ENCODE peak calls at places on chromosomes 13 and 19, in four cellular contexts. X is adrenal gland, U is K562, W is MCF 10A. F is an unnamed sample.

GRCh38 chr13:99989376-99990044 is 7.9 kb downstream of the ZIC2 start:
- DNase-seq in X (no peak), U (no peak), W (no peak), F (no peak)

GRCh38 chr13:90696254-90696653 is 651.2 kb upstream of the MIR17HG start:
- DNase-seq in X (no peak), U (no peak), W (peak), F (no peak)

GRCh38 chr13:113328851-113329250 is 31.8 kb downstream of the LAMP1 start:
- DNase-seq in X (no peak), U (no peak), W (no peak), F (no peak)

GRCh38 chr19:45499196-45500180 is 1.2 kb downstream of the PPM1N start:
- DNase-seq in X (peak), U (peak), W (peak), F (no peak)

GRCh38 chr13:30196025-30196424 is 111.3 kb downstream of the KATNAL1 start:
- DNase-seq in X (no peak), U (no peak), W (no peak), F (no peak)

GRCh38 chr19:48975947-48976847 is 11.1 kb downstream of the FTL start:
- DNase-seq in X (no peak), U (peak), W (peak), F (no peak)

GRCh38 chr19:17429661-17430101 is 9.8 kb downstream of the MVB12A start:
- DNase-seq in X (peak), U (peak), W (no peak), F (no peak)

GRCh38 chr13:75400775-75401174 is 81.2 kb downstream of the TBC1D4 start:
- DNase-seq in X (no peak), U (no peak), W (no peak), F (no peak)

GRCh38 chr19:11422163-11423068 is 3.3 kb upstream of the RGL3 start:
- DNase-seq in X (peak), U (no peak), W (peak), F (no peak)

GRCh38 chr19:39038098-39038497 is 5.7 kb upstream of the FBXO27 start:
- DNase-seq in X (no peak), U (peak), W (peak), F (peak)

GRCh38 chr13:112229445-112229844 is 146.7 kb upstream of the SPACA7 start:
- DNase-seq in X (no peak), U (no peak), W (no peak), F (no peak)

GRCh38 chr19:32421589-32422361 is 16.2 kb downstream of the DPY19L3 start:
- DNase-seq in X (no peak), U (peak), W (no peak), F (no peak)

GRCh38 chr19:13376537-13376936 is 129.7 kb downstream of the CACNA1A start:
- DNase-seq in X (no peak), U (no peak), W (no peak), F (no peak)

GRCh38 chr13:95254341-95254740 is 46.9 kb downstream of the ABCC4 start:
- DNase-seq in X (no peak), U (no peak), W (peak), F (no peak)

GRCh38 chr19:35915508-35915907 is 7.4 kb upstream of the TYROBP start:
- DNase-seq in X (no peak), U (no peak), W (no peak), F (no peak)

F was measured in midbrain.